ENCODE peak calls at places on chromosomes 13 and 19, in eight cellular contexts. G is body of pancreas, H is Caco-2, P is PC-3, J is skeletal muscle cell, N is right lobe of liver, Y is neural progenitor cell, U is PC-9. T is an unnamed sample.

GRCh38 chr13:112324121-112324520 is 52.0 kb upstream of the SPACA7 start:
- DNase-seq in N (no peak), J (no peak), H (no peak), G (no peak), Y (peak), U (no peak), P (no peak), T (no peak)

GRCh38 chr13:54091884-54092283 is 1063.3 kb downstream of the OLFM4 start:
- DNase-seq in P (no peak), Y (no peak), U (no peak), J (no peak), N (no peak), H (no peak), G (no peak), T (no peak)

GRCh38 chr19:43675269-43675879 is 5.4 kb upstream of the PLAUR start:
- DNase-seq in H (peak), J (no peak), U (peak), P (peak), G (peak), Y (no peak), N (no peak), T (peak)

GRCh38 chr13:33761744-33762143 is 56.2 kb upstream of the RFC3 start:
- DNase-seq in N (no peak), U (no peak), G (peak), J (no peak), Y (peak), H (no peak), P (peak), T (peak)

GRCh38 chr13:43822969-43823368 is 36.2 kb upstream of the ENOX1 start:
- DNase-seq in P (peak), Y (no peak), U (no peak), G (no peak), H (no peak), J (no peak), N (no peak), T (peak)

GRCh38 chr13:24263652-24264051 is 45.7 kb upstream of the C1QTNF9 start:
- DNase-seq in P (no peak), G (no peak), U (no peak), H (no peak), N (no peak), Y (no peak), J (no peak), T (no peak)

GRCh38 chr13:45341799-45342584 is 1.0 kb upstream of the TPT1 start:
- DNase-seq in U (peak), G (peak), N (peak), P (peak), H (no peak), J (no peak), Y (no peak), T (peak)

GRCh38 chr13:37648604-37649003 is 50.0 kb upstream of the POSTN start:
- DNase-seq in N (no peak), U (no peak), P (peak), Y (no peak), G (no peak), J (peak), H (no peak), T (peak)

GRCh38 chr19:6707658-6708018 is 12.8 kb downstream of the C3 start:
- DNase-seq in Y (no peak), G (no peak), J (no peak), N (no peak), P (no peak), U (no peak), H (no peak), T (no peak)

GRCh38 chr13:37134411-37135041 is 29.1 kb upstream of the CSNK1A1L start:
- DNase-seq in N (no peak), H (no peak), P (no peak), G (no peak), U (no peak), J (peak), Y (no peak), T (no peak)

GRCh38 chr19:34253711-34254551 is 423 bp upstream of the GARRE1 start:
- DNase-seq in U (peak), G (no peak), J (no peak), N (peak), H (no peak), P (peak), Y (peak), T (peak)

GRCh38 chr13:51614350-51614786 is 30.1 kb downstream of the WDFY2 start:
- DNase-seq in U (no peak), N (no peak), G (peak), H (no peak), P (no peak), J (no peak), Y (no peak), T (no peak)

GRCh38 chr19:30854661-30855060 is 482.5 kb downstream of the ZNF536 start:
- DNase-seq in Y (no peak), G (no peak), P (no peak), N (no peak), H (no peak), U (no peak), J (no peak), T (no peak)

GRCh38 chr13:46179576-46180368 is 2.2 kb downstream of the LCP1 start:
- DNase-seq in P (no peak), N (no peak), G (peak), Y (no peak), H (no peak), U (no peak), J (no peak), T (no peak)

GRCh38 chr13:100673831-100674362 is 698 bp downstream of the TMTC4 start:
- DNase-seq in Y (no peak), U (peak), N (peak), P (peak), J (peak), H (peak), G (peak), T (peak)

GRCh38 chr19:58400638-58400915 is 5.1 kb downstream of the RNF225 start:
- DNase-seq in G (no peak), H (no peak), N (no peak), U (no peak), P (no peak), Y (no peak), J (no peak), T (no peak)

GRCh38 chr19:31220540-31220939 is 128.7 kb downstream of the TSHZ3 start:
- DNase-seq in G (no peak), N (no peak), H (no peak), P (no peak), Y (peak), J (no peak), U (no peak), T (peak)

GRCh38 chr13:41823486-41823885 is 137.4 kb downstream of the VWA8 start:
- DNase-seq in N (no peak), G (no peak), U (no peak), H (no peak), J (no peak), P (no peak), Y (no peak), T (no peak)

GRCh38 chr13:30618186-30618937 is 642 bp downstream of the USPL1 start:
- DNase-seq in J (no peak), U (no peak), Y (peak), H (no peak), N (peak), P (peak), G (peak), T (peak)

GRCh38 chr19:2438178-2438577 is 10.8 kb upstream of the TIMM13 start:
- DNase-seq in J (no peak), H (no peak), N (no peak), P (no peak), U (no peak), Y (no peak), G (no peak), T (no peak)

GRCh38 chr19:44635581-44636438 is 7.9 kb upstream of the PVR start:
- DNase-seq in H (no peak), J (no peak), N (no peak), Y (no peak), U (peak), G (no peak), P (peak), T (peak)

GRCh38 chr19:38506723-38507550 is 73.4 kb downstream of the RYR1 start:
- DNase-seq in G (peak), Y (peak), H (peak), J (no peak), N (peak), U (peak), P (peak), T (peak)
- H3K4me3 ChIP-seq in G (no peak), Y (no peak), H (no peak), J (no peak), N (no peak), U (no peak), P (no peak), T (no peak)

GRCh38 chr13:113832204-113832603 is 31.7 kb downstream of the GAS6 start:
- DNase-seq in U (peak), H (no peak), Y (no peak), P (peak), N (peak), J (no peak), G (no peak), T (no peak)
- H3K4me3 ChIP-seq in U (no peak), H (no peak), Y (no peak), P (no peak), N (no peak), J (no peak), G (no peak), T (no peak)

GRCh38 chr19:41376998-41377365 is 649 bp downstream of the TMEM91 start:
- DNase-seq in G (peak), J (no peak), H (no peak), P (no peak), N (no peak), Y (no peak), U (no peak), T (no peak)
- H3K4me3 ChIP-seq in G (no peak), J (peak), H (peak), P (no peak), N (peak), Y (peak), U (no peak), T (peak)

GRCh38 chr19:932647-933552 is 7.1 kb downstream of the ARID3A start:
- DNase-seq in G (peak), H (peak), Y (peak), U (no peak), P (no peak), J (peak), N (no peak), T (peak)
- H3K4me3 ChIP-seq in G (no peak), H (no peak), Y (no peak), U (no peak), P (no peak), J (peak), N (no peak), T (no peak)

GRCh38 chr13:98567140-98567539 is 9.8 kb downstream of the STK24 start:
- DNase-seq in J (no peak), Y (no peak), H (no peak), G (no peak), P (no peak), U (no peak), N (no peak), T (no peak)

GRCh38 chr13:98564204-98564603 is 12.7 kb downstream of the STK24 start:
- DNase-seq in P (no peak), Y (no peak), N (no peak), G (no peak), J (no peak), H (no peak), U (no peak), T (no peak)

GRCh38 chr13:98570929-98571372 is 6.0 kb downstream of the STK24 start:
- DNase-seq in Y (no peak), G (peak), H (no peak), U (peak), N (no peak), J (no peak), P (peak), T (peak)

GRCh38 chr13:98563071-98563470 is 13.8 kb downstream of the STK24 start:
- DNase-seq in G (no peak), P (peak), Y (no peak), U (no peak), N (no peak), J (no peak), H (no peak), T (no peak)

DNA sequence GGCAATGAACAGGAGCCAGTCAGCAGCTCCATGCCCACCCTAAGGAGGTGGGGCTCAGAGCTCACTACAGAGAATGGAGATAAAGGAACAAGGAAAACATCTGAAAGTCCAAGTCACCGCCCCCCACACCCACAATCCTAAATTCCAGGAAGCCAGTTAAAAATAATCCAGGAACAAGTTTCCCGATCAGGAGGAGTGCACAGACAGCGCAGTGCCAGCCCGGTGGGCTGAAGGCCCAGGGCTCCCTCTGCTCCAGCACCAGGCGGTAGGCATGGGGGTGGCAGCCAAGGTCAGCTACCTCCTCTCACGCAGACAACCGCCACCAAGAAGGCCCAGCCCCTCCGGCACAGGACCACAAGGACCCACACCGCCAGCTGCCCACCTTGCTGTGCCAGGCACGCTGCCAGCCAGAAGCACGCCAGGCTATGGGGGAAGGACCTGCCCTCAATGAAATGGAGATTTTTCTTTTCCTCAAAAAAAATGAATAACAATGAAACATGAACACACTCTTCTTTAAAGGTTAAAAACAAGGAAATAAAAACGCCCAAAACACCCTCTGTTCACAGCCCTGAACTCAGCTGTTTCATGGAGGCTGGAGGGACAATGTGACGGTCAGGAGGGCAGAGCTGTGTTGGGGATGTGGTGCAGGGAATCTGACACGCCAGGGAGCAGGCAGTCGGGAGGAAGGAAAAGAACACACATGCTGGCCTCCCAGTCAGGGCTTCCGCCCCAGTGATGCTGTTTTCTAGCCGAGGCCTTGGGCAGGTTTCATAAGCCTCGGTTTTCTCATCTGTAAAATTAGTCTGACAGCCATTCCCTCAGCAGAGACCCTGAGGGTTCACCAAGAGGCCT is 11.0 kb downstream of the STK24 start:
- DNase-seq in H (no peak), J (no peak), U (no peak), G (peak), N (no peak), P (no peak), Y (no peak), T (no peak)
- H3K4me3 ChIP-seq in H (no peak), J (no peak), U (no peak), G (no peak), N (peak), P (no peak), Y (no peak), T (no peak)